ENCODE peak calls at places on chromosomes 3 and 15, in nine cellular contexts. N, D, V, C, O, A, Q, G and Y are unnamed samples.

GRCh38 chr15:89113263-89113662 is 25.0 kb downstream of the ABHD2 start:
- DNase-seq in A (no peak), D (no peak), C (no peak), O (no peak), G (no peak), Q (no peak), N (no peak), V (no peak), Y (no peak)

GRCh38 chr3:29335438-29335837 is 54.6 kb downstream of the RBMS3 start:
- DNase-seq in V (peak; percentile 31), C (peak; percentile 96), N (no peak), A (no peak), Q (peak; percentile 86), O (peak; percentile 96), G (peak; percentile 74), D (no peak), Y (no peak)

GRCh38 chr3:42493798-42494151 is 8.7 kb upstream of the VIPR1 start:
- DNase-seq in O (no peak), Q (peak; percentile 62), D (no peak), G (no peak), N (no peak), C (no peak), V (no peak), A (no peak), Y (no peak)

GRCh38 chr3:73685061-73685460 is 60.3 kb upstream of the PDZRN3 start:
- DNase-seq in N (no peak), C (no peak), O (no peak), Q (no peak), D (no peak), V (no peak), A (no peak), G (no peak), Y (no peak)

GRCh38 chr3:24389108-24390090 is 105.3 kb downstream of the THRB start:
- DNase-seq in C (no peak), N (no peak), V (no peak), O (peak; percentile 36), D (no peak), A (no peak), Q (no peak), G (no peak), Y (no peak)

GRCh38 chr15:95149036-95149435 is 917.7 kb downstream of the MCTP2 start:
- DNase-seq in O (no peak), V (no peak), N (no peak), D (no peak), G (no peak), Q (no peak), C (no peak), A (no peak), Y (no peak)

GRCh38 chr3:180926526-180926925 is 14.1 kb downstream of the FXR1 start:
- DNase-seq in D (no peak), O (no peak), V (no peak), C (no peak), Q (no peak), N (no peak), G (no peak), A (no peak), Y (no peak)

GRCh38 chr3:156456771-156457224 is 98.1 kb downstream of the SSR3 start:
- DNase-seq in N (no peak), C (no peak), Q (no peak), A (no peak), V (no peak), D (no peak), O (peak; percentile 34), G (no peak), Y (no peak)

GRCh38 chr3:98994128-98994762 is 92.8 kb upstream of the DCBLD2 start:
- DNase-seq in A (no peak), V (no peak), G (no peak), N (no peak), Q (no peak), O (peak; percentile 84), D (no peak), C (peak; percentile 48), Y (no peak)

GRCh38 chr15:29534378-29534777 is 264.8 kb upstream of the NSMCE3 start:
- DNase-seq in G (no peak), N (no peak), O (no peak), C (peak; percentile 8), D (no peak), A (no peak), Q (no peak), V (no peak), Y (no peak)

GRCh38 chr3:173066044-173066679 is 74.9 kb downstream of the SPATA16 start:
- DNase-seq in O (peak; percentile 12), Q (no peak), A (no peak), N (no peak), D (no peak), C (no peak), V (no peak), G (no peak), Y (no peak)

GRCh38 chr15:27382296-27382695 is 411.3 kb downstream of the GABRG3 start:
- DNase-seq in C (no peak), N (no peak), Q (no peak), D (no peak), V (no peak), G (no peak), A (no peak), O (no peak), Y (no peak)

GRCh38 chr3:135966875-135967274 is 1.3 kb downstream of the PPP2R3A start:
- DNase-seq in V (no peak), C (no peak), N (no peak), D (no peak), G (no peak), O (no peak), A (no peak), Q (no peak), Y (no peak)

DNA sequence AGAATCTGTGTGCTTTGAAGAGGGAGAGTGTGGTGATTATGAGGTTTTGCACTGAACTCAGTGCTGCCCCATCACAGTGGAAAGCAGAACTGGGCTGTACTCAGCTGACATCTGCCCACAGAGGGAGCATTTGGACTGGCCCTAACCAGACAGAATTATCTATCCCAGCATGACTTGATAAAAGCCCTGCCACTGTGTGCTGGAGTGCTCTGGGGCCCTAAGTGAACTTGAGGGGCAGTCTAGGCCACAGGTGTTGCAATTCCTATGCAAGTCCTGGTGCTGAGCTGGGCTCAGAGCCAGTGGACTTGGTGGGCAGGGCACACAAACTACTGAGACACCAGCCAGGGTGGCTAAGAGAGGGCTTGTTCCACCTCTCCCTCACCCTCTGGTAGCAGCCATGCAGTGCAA is 269.2 kb upstream of the CTNNB1 start:
- DNase-seq in N (no peak), C (no peak), Q (no peak), A (no peak), V (no peak), D (no peak), G (no peak), O (no peak), Y (no peak)
- TF ChIP-seq CTCF in N (no peak), C (no peak), Q (no peak), A (no peak), V (no peak), D (no peak), G (no peak), O (no peak), Y (no peak)

GRCh38 chr3:37554364-37554763 is 307.3 kb upstream of the CTDSPL start:
- DNase-seq in D (no peak), N (no peak), V (no peak), O (peak; percentile 21), Q (no peak), G (no peak), C (no peak), A (no peak), Y (no peak)
- TF ChIP-seq CTCF in D (no peak), N (no peak), V (no peak), O (peak; percentile 44), Q (no peak), G (no peak), C (peak; percentile 19), A (no peak), Y (no peak)

GRCh38 chr3:52053307-52054304 is 2.8 kb downstream of the DUSP7 start:
- DNase-seq in D (peak; percentile 72), O (peak; percentile 49), Q (no peak), A (peak; percentile 65), N (no peak), V (peak; percentile 38), C (no peak), G (no peak), Y (peak; percentile 68)

GRCh38 chr3:52050571-52050970 is 5.8 kb downstream of the DUSP7 start:
- DNase-seq in O (no peak), D (no peak), N (no peak), A (no peak), V (no peak), C (no peak), Q (no peak), G (no peak), Y (no peak)

GRCh38 chr3:52051444-52051843 is 4.9 kb downstream of the DUSP7 start:
- DNase-seq in V (no peak), O (no peak), N (no peak), Q (no peak), G (no peak), A (no peak), D (no peak), C (no peak), Y (no peak)

GRCh38 chr3:52054689-52055511 is 1.5 kb downstream of the DUSP7 start:
- DNase-seq in G (no peak), Q (no peak), A (no peak), V (peak; percentile 50), N (no peak), D (peak; percentile 51), O (no peak), C (no peak), Y (no peak)

DNA sequence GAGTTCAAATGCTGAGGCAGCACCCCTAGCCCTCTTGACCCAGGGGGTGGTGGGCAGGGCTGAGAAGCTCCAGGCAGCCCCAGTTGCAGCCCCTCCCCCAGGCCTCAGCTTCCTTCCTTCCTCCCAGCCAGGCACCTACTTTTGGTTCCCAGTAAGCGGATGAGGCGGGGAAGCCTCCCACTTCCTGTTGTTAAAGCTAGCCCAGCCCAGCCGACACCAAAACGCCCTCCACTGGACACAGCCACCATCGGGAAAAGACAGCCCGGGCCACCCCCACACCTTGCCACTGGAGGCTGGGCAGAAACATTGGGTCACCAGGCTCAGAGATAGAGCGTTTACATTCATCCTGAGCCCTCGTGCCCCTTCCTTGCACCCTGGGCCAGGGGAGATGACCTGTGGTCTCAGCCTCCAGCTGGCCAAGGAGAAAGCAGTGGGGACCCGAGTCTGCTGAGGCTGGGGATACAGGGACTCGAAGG is 3.5 kb downstream of the DUSP7 start:
- DNase-seq in C (peak; percentile 44), Q (peak; percentile 92), V (peak; percentile 81), O (peak; percentile 76), N (peak; percentile 23), G (peak; percentile 78), A (peak; percentile 48), D (peak; percentile 50), Y (peak; percentile 58)
- TF ChIP-seq CTCF in C (peak; percentile 71), Q (no peak), V (no peak), O (peak; percentile 46), N (peak; percentile 16), G (peak; percentile 50), A (peak; percentile 42), D (no peak), Y (peak; percentile 16)

GRCh38 chr3:118146658-118147375 is 887.8 kb downstream of the IGSF11 start:
- DNase-seq in Q (no peak), N (no peak), C (no peak), V (no peak), A (no peak), O (no peak), D (no peak), G (no peak), Y (no peak)

DNA sequence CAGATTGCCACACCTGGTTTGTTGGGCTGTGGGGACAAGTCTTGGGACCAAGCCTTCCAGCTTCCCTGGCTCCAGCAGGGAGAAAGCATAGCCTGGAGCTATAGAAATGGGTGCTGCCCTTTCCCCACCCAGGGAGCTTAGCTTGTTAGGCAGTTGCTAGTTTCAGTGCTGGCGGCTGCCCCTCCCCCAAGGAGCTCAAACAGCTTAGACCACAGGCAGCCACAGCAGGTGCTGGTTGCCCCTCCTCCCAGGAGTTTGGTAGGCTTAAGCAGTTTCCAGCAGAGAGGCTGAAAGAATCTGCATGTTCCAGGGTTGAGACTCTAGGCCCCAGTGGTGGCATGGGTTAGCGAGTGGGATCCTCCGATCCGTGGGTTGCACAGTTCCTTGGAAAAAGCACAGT is 889.7 kb downstream of the IGSF11 start:
- DNase-seq in N (no peak), A (no peak), C (no peak), D (no peak), V (no peak), Q (no peak), O (no peak), G (no peak), Y (no peak)
- TF ChIP-seq CTCF in N (no peak), A (no peak), C (no peak), D (no peak), V (no peak), Q (no peak), O (no peak), G (no peak), Y (no peak)